ENCODE peak calls at places on chromosomes 7 and 10, in ten cellular contexts. A is CD4-positive, alpha-beta memory T cell; C is dorsolateral prefrontal cortex; F is cardiac muscle cell; H is heart left ventricle; J is neural progenitor cell; U is right atrium auricular region; L is H7; R is Peyer's patch; K is breast epithelium. T is an unnamed sample.

GRCh38 chr10:11563936-11564335 is 47.5 kb downstream of the USP6NL start:
- DNase-seq in U (no peak), L (no peak), K (no peak), C (no peak), R (no peak), A (no peak), F (no peak), H (no peak), J (no peak), T (no peak)

GRCh38 chr7:36862685-36863375 is 138.5 kb upstream of the AOAH start:
- DNase-seq in R (no peak), U (no peak), C (no peak), J (no peak), L (no peak), K (no peak), F (peak), A (no peak), H (no peak), T (no peak)

GRCh38 chr10:79215531-79215930 is 131.7 kb upstream of the PPIF start:
- DNase-seq in K (no peak), L (no peak), A (no peak), R (no peak), J (no peak), F (no peak), U (no peak), H (no peak), C (no peak), T (no peak)

GRCh38 chr10:43417950-43418768 is 9.2 kb upstream of the HNRNPF start:
- DNase-seq in R (peak), K (no peak), A (peak), J (no peak), C (no peak), F (peak), L (no peak), H (no peak), U (no peak), T (peak)

GRCh38 chr7:70695804-70696104 is 436.2 kb upstream of the GALNT17 start:
- DNase-seq in H (no peak), A (no peak), U (no peak), C (no peak), F (no peak), J (peak), R (no peak), L (peak), K (no peak), T (no peak)

GRCh38 chr7:114944742-114945625 is 23.1 kb downstream of the MDFIC start:
- DNase-seq in H (peak), J (peak), C (peak), L (no peak), K (no peak), R (peak), A (no peak), U (peak), F (peak), T (no peak)

GRCh38 chr7:117731455-117731854 is 141.8 kb downstream of the CTTNBP2 start:
- DNase-seq in R (no peak), U (no peak), H (no peak), L (no peak), J (no peak), C (peak), A (no peak), K (no peak), F (no peak), T (no peak)

GRCh38 chr10:86365346-86366032 is 1.1 kb downstream of the GRID1 start:
- DNase-seq in K (peak), H (peak), R (peak), U (no peak), C (peak), J (peak), A (no peak), L (peak), F (no peak), T (no peak)

GRCh38 chr10:34113504-34114225 is 701.4 kb downstream of the PARD3 start:
- DNase-seq in C (no peak), J (peak), R (no peak), L (peak), K (no peak), F (no peak), H (no peak), U (peak), A (no peak), T (no peak)

GRCh38 chr10:84196941-84197340 is 2.6 kb downstream of the CDHR1 start:
- DNase-seq in A (no peak), C (no peak), F (no peak), U (no peak), R (no peak), J (no peak), L (no peak), K (no peak), H (no peak), T (no peak)

GRCh38 chr10:43404675-43405221 is 4.2 kb downstream of the HNRNPF start:
- DNase-seq in C (no peak), U (no peak), H (no peak), F (no peak), L (no peak), R (no peak), A (no peak), J (no peak), K (no peak), T (no peak)

GRCh38 chr10:10527861-10528562 is 489.7 kb upstream of the CELF2 start:
- DNase-seq in C (no peak), F (no peak), R (no peak), H (no peak), J (no peak), K (no peak), A (no peak), L (peak), U (peak), T (no peak)

GRCh38 chr10:89352039-89352597 is 24.3 kb downstream of the IFIT3 start:
- DNase-seq in K (no peak), U (peak), C (no peak), H (no peak), J (no peak), F (peak), A (no peak), L (no peak), R (peak), T (no peak)

GRCh38 chr7:12434012-12434642 is 30.5 kb upstream of the VWDE start:
- DNase-seq in J (no peak), U (no peak), R (no peak), F (peak), A (no peak), H (no peak), K (no peak), C (no peak), L (no peak), T (no peak)

GRCh38 chr10:122492006-122492405 is 30.7 kb downstream of the HTRA1 start:
- DNase-seq in U (no peak), H (no peak), F (no peak), J (no peak), L (no peak), A (no peak), C (no peak), K (no peak), R (no peak), T (no peak)

GRCh38 chr7:10706875-10707493 is 266.7 kb upstream of the PHF14 start:
- DNase-seq in R (no peak), K (no peak), F (no peak), H (no peak), A (no peak), C (no peak), J (no peak), U (no peak), L (no peak), T (no peak)

GRCh38 chr7:158705234-158705890 is 758 bp upstream of the NCAPG2 start:
- DNase-seq in A (no peak), F (no peak), K (no peak), U (no peak), H (no peak), R (no peak), J (peak), L (no peak), C (no peak), T (no peak)

GRCh38 chr10:109835257-109835656 is 88.1 kb downstream of the XPNPEP1 start:
- DNase-seq in R (no peak), L (no peak), F (peak), C (no peak), K (no peak), A (no peak), U (no peak), J (no peak), H (no peak), T (no peak)

GRCh38 chr7:1593091-1593866 is 23.4 kb upstream of the PSMG3 start:
- DNase-seq in F (peak), L (peak), H (no peak), C (no peak), R (no peak), A (no peak), J (no peak), K (no peak), U (no peak), T (no peak)

DNA sequence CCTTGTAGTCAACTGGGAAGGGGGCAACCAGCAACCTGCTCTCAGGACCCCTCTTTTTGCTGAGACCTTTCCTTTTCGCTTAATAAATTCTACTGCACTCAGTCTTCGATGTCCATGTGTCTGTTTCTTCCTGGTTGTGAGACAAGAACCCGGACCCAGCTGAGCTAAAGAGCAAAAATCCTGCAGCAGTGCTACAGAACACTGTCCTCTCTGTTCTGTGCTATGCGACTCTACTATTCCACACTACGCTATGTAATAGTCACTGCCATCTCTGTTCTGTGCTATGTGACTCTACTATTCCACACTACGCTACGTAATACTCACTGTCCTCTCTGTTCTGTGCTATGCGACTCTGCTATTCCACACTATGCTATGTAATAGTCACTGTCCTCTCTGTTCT is 34.3 kb downstream of the DIP2C start:
- DNase-seq in F (no peak), H (no peak), A (no peak), L (no peak), C (no peak), K (no peak), U (no peak), R (no peak), J (no peak), T (no peak)
- H3K4me3 ChIP-seq in F (no peak), H (no peak), A (no peak), L (no peak), C (peak), K (no peak), U (no peak), R (no peak), J (no peak), T (no peak)

GRCh38 chr7:2813350-2814185 is 30.5 kb downstream of the GNA12 start:
- DNase-seq in L (no peak), K (peak), J (no peak), R (no peak), F (no peak), A (no peak), C (no peak), H (no peak), U (no peak), T (no peak)
- H3K4me3 ChIP-seq in L (no peak), K (no peak), J (no peak), R (no peak), F (no peak), A (no peak), C (no peak), H (peak), U (no peak), T (no peak)

GRCh38 chr10:59173414-59173813 is 3.0 kb upstream of the PHYHIPL start:
- DNase-seq in A (no peak), F (no peak), H (no peak), J (no peak), C (no peak), R (no peak), K (no peak), L (no peak), U (no peak), T (no peak)

GRCh38 chr10:59176241-59177030 is at the start of gene PHYHIPL:
- DNase-seq in A (peak), U (no peak), R (peak), H (peak), J (peak), K (no peak), C (peak), L (peak), F (no peak), T (no peak)

GRCh38 chr10:59177031-59177861 is 803 bp downstream of the PHYHIPL start:
- DNase-seq in H (no peak), K (no peak), L (peak), J (peak), F (peak), U (no peak), A (no peak), C (peak), R (peak), T (no peak)

GRCh38 chr10:59177862-59178235 is 1.4 kb downstream of the PHYHIPL start:
- DNase-seq in J (no peak), H (no peak), C (no peak), U (no peak), L (no peak), K (no peak), R (no peak), F (no peak), A (no peak), T (no peak)

DNA sequence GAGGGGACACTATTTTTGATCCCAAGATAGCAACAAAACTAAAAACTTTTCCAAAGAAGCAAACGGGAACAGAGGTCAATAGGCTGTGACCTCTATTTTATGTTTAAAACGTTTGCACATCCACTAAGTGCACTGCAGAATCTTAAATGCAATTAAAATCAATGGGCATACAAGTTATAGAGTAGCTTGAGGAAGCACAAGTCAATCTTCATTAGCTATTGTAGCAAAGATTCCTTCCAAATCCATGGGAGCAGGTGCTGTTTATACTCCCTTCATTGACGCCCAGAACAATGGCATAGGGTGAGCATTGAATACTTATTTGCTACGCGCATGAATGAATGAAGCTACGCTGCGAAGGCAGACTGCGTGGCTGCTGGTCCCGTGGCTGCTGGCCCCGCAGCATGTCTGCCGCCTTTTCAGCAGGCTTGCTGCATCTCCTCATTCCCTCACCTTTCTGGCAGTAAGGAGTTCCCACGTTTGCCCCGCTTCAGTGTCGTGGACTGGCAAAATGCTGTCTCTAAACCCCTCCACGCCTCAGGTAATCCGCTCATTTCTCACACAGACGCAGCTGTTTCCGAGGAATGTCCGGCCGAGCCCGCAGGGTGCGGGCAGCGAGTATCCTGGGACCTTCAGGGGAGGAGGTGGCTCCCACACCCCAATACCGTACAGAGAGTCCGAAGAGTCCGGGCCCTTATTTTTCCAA is 754 bp upstream of the PHYHIPL start:
- DNase-seq in C (peak), U (no peak), R (peak), K (no peak), J (peak), F (no peak), A (no peak), L (no peak), H (no peak), T (no peak)
- H3K4me3 ChIP-seq in C (peak), U (peak), R (peak), K (peak), J (peak), F (peak), A (no peak), L (peak), H (peak), T (no peak)

DNA sequence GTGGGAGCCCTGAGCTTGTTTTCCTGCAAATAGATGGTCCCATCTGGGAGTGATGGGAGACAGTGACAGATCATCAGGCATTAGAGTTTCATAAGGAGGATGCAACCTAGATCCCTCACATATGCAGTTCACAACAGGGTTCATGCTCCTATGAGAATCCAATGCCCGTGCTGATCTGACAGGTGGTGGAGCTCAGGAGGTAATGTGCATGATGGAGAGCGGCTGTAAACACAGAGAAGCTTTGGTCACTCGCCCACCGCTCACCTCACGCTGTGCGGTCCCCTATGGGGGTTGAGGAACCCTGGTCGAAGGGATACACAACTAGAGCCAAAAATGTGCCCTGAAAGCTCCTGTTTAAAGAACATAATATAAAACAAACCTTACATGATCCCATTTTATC is 88.5 kb upstream of the CREB5 start:
- DNase-seq in C (no peak), R (no peak), A (no peak), F (no peak), K (no peak), U (no peak), L (no peak), H (no peak), J (no peak), T (no peak)
- H3K4me3 ChIP-seq in C (no peak), R (no peak), A (no peak), F (no peak), K (no peak), U (no peak), L (no peak), H (no peak), J (no peak), T (no peak)

GRCh38 chr7:137950263-137950621 is 51.6 kb downstream of the CREB3L2 start:
- DNase-seq in K (no peak), J (no peak), L (no peak), H (no peak), U (no peak), C (no peak), R (no peak), A (no peak), F (no peak), T (no peak)

GRCh38 chr7:137949416-137950262 is 52.2 kb downstream of the CREB3L2 start:
- DNase-seq in U (no peak), H (no peak), F (peak), J (no peak), R (peak), K (no peak), L (no peak), A (no peak), C (no peak), T (no peak)

GRCh38 chr7:137947031-137947430 is 54.9 kb downstream of the CREB3L2 start:
- DNase-seq in K (no peak), F (no peak), U (no peak), J (no peak), H (no peak), C (no peak), R (no peak), L (no peak), A (no peak), T (no peak)

GRCh38 chr7:137948845-137949330 is 53.0 kb downstream of the CREB3L2 start:
- DNase-seq in C (no peak), J (no peak), U (no peak), A (no peak), L (no peak), R (peak), F (no peak), H (no peak), K (no peak), T (no peak)

DNA sequence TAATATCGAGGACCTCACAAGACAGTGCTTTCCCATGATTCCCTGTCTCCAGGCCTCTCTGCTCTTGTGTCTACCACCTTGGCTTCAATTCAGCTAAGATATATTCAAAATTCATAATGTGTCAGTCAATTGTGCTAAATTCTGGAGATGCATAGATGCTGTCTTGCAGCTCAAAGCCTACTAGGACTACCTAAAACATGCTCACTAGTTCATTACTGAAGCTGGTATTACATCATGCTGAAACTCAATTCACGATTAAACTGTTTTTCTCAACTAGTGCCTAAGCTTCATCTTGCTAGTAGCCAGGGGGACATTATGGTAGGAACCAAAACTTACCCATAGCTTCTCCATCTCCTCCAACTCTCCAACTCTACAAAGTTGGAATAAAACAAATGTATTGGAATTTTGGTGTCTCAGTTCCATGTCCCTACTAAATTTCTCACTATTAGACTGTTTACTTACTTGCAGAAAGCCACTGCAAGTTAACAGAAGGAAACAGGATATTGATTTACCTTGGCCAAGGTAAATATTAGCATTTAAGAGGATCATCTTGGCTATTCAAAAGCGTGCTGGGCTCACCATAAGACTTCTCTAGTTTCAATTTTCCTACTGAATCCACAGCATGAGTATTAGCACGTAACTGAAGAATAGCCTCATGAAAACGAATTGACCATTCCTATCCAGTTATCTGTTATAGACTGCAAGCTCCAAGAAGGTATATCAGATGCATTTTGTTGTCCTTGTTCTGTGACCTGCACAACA is 53.6 kb downstream of the CREB3L2 start:
- DNase-seq in C (no peak), J (no peak), H (no peak), U (no peak), K (no peak), A (no peak), R (no peak), L (no peak), F (no peak), T (no peak)
- H3K4me3 ChIP-seq in C (no peak), J (no peak), H (no peak), U (no peak), K (no peak), A (no peak), R (no peak), L (no peak), F (no peak), T (no peak)

GRCh38 chr7:45921381-45921698 is 268 bp upstream of the IGFBP3 start:
- DNase-seq in F (no peak), H (no peak), R (no peak), A (no peak), K (no peak), J (no peak), U (no peak), C (no peak), L (no peak), T (no peak)

GRCh38 chr7:45923290-45923689 is 2.2 kb upstream of the IGFBP3 start:
- DNase-seq in L (peak), K (peak), H (peak), J (peak), C (peak), F (peak), A (no peak), R (peak), U (peak), T (no peak)

GRCh38 chr7:45920543-45921380 is at the start of gene IGFBP3:
- DNase-seq in C (no peak), A (no peak), R (peak), F (peak), L (peak), U (no peak), J (peak), H (peak), K (no peak), T (no peak)

GRCh38 chr7:45922810-45923209 is 1.7 kb upstream of the IGFBP3 start:
- DNase-seq in A (peak), L (no peak), F (peak), R (peak), C (no peak), K (no peak), U (peak), J (peak), H (no peak), T (no peak)

DNA sequence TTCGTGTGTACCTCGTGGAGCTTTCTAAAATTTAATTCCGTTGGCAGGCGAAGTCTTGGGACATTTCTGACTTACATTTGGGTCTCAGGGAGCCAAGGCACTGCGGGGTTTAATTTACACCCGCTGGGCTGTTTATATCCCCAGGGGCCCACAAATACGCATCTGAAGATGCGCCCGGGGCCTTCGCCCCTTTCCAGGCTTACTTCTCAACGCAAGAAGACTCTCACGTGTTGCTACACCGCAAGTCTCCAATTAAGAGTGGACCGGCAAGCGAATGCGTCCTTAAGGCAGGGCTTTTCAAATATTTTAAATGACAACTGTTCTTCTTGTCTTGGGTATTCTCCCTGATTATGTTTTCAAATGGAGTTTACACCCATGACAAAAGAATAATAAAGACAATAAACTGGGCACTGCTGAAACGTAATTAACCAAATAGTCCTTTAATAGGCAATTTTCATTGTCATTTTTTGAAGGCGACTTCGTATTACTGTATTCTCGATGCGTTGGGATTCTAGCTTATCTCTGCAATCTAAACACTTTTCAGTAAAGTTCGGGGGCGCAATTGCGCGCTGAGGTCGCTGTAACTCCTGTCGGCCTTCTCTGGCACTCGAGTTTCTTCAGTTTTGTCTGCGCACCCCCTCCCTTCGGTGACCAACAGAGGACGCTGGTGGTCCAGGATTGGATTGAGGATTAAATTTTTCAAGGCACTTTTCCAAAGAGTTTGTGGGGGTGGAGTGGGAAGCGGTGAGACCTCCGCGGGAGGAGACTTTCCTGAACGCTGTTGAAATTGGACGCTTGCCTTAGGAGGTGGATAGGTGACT is 837 bp upstream of the IGFBP3 start:
- DNase-seq in J (peak), H (peak), F (peak), A (no peak), C (peak), U (peak), L (peak), K (no peak), R (peak), T (no peak)
- H3K4me3 ChIP-seq in J (peak), H (peak), F (peak), A (no peak), C (peak), U (peak), L (peak), K (peak), R (peak), T (no peak)

T was measured in Jurkat, Clone E6-1.